ENCODE peak calls at places on chromosome 5, in six cellular contexts. B is AG09309, J is aorta, T is EL, K is adrenal gland, A is nephron progenitor cell. M is an unnamed sample.

GRCh38 chr5:175378444-175379028 is 65.4 kb downstream of the DRD1 start:
- DNase-seq in B (peak; percentile 97), J (no peak), T (peak; percentile 76), K (no peak), A (peak; percentile 20), M (peak; percentile 92)

GRCh38 chr5:165508861-165509260 is 2003.4 kb downstream of the MAT2B start:
- DNase-seq in B (no peak), J (no peak), T (no peak), K (no peak), A (no peak), M (no peak)

GRCh38 chr5:146027746-146028145 is 77.6 kb downstream of the PLAC8L1 start:
- DNase-seq in B (no peak), J (no peak), T (no peak), K (no peak), A (no peak), M (peak; percentile 1)

GRCh38 chr5:5308319-5308718 is 114.2 kb upstream of the ICE1 start:
- DNase-seq in B (no peak), J (no peak), T (no peak), K (no peak), A (no peak), M (no peak)

GRCh38 chr5:17379188-17379951 is 118.7 kb upstream of the TAF11L2 start:
- DNase-seq in B (no peak), J (no peak), T (peak; percentile 69), K (no peak), A (no peak), M (peak; percentile 50)

GRCh38 chr5:107424461-107424860 is 246.3 kb downstream of the EFNA5 start:
- DNase-seq in B (no peak), J (no peak), T (peak; percentile 13), K (no peak), A (no peak), M (no peak)

GRCh38 chr5:1765141-1765879 is 34.3 kb downstream of the MRPL36 start:
- DNase-seq in B (no peak), J (peak; percentile 35), T (no peak), K (no peak), A (no peak), M (no peak)

GRCh38 chr5:16744164-16744880 is 127.5 kb upstream of the RETREG1 start:
- DNase-seq in B (no peak), J (no peak), T (no peak), K (no peak), A (no peak), M (no peak)

GRCh38 chr5:90096415-90097081 is 313.0 kb downstream of the CETN3 start:
- DNase-seq in B (no peak), J (peak; percentile 50), T (peak; percentile 41), K (peak; percentile 77), A (no peak), M (no peak)

GRCh38 chr5:124438390-124439380 is 307.8 kb downstream of the ZNF608 start:
- DNase-seq in B (no peak), J (no peak), T (no peak), K (no peak), A (no peak), M (peak; percentile 84)

GRCh38 chr5:56656816-56657740 is 158.3 kb upstream of the MAP3K1 start:
- DNase-seq in B (no peak), J (no peak), T (peak; percentile 46), K (no peak), A (no peak), M (no peak)

GRCh38 chr5:153623906-153624765 is 133.7 kb downstream of the GRIA1 start:
- DNase-seq in B (no peak), J (no peak), T (peak; percentile 20), K (no peak), A (no peak), M (no peak)

GRCh38 chr5:4614088-4614487 is 526.0 kb upstream of the ADAMTS16 start:
- DNase-seq in B (no peak), J (no peak), T (no peak), K (no peak), A (no peak), M (no peak)

GRCh38 chr5:175002128-175002527 is 277.7 kb downstream of the MSX2 start:
- DNase-seq in B (no peak), J (no peak), T (no peak), K (no peak), A (no peak), M (no peak)

GRCh38 chr5:15105799-15106393 is 234.3 kb upstream of the ANKH start:
- DNase-seq in B (peak; percentile 21), J (no peak), T (peak; percentile 55), K (peak; percentile 33), A (peak; percentile 61), M (no peak)

GRCh38 chr5:14063117-14063516 is 80.0 kb upstream of the TRIO start:
- DNase-seq in B (no peak), J (no peak), T (peak; percentile 64), K (no peak), A (no peak), M (no peak)

GRCh38 chr5:160655717-160656116 is 196.3 kb downstream of the ATP10B start:
- DNase-seq in B (no peak), J (no peak), T (no peak), K (no peak), A (no peak), M (no peak)

GRCh38 chr5:36744678-36745659 is 131.6 kb upstream of the NIPBL start:
- DNase-seq in B (no peak), J (peak; percentile 69), T (peak; percentile 89), K (peak; percentile 66), A (peak; percentile 82), M (peak; percentile 84)